ENCODE peak calls at places on chromosomes 2 and 18, in four cellular contexts. One of them, this sample, is unnamed.

GRCh38 chr2:23617167-23617787 is 232.3 kb downstream of the KLHL29 start:
- DNase-seq in activated CD8-positive, alpha-beta memory T cell treated with anti-CD3 and anti-CD28 coated beads for 24 hours: no peak
- DNase-seq in substantia nigra: no peak
- DNase-seq in NCI-H748 treated with DMSO at 0.1 percent for 48 hours: no peak
- DNase-seq in this sample: peak

GRCh38 chr18:4454548-4455112 is 477 bp downstream of the DLGAP1 start:
- DNase-seq in NCI-H748 treated with DMSO at 0.1 percent for 48 hours: no peak
- DNase-seq in substantia nigra: no peak
- DNase-seq in activated CD8-positive, alpha-beta memory T cell treated with anti-CD3 and anti-CD28 coated beads for 24 hours: no peak
- DNase-seq in this sample: no peak

GRCh38 chr2:204019572-204020501 is 83.3 kb downstream of the ICOS start:
- DNase-seq in activated CD8-positive, alpha-beta memory T cell treated with anti-CD3 and anti-CD28 coated beads for 24 hours: no peak
- DNase-seq in substantia nigra: no peak
- DNase-seq in NCI-H748 treated with DMSO at 0.1 percent for 48 hours: no peak
- DNase-seq in this sample: no peak

GRCh38 chr2:222179592-222179991 is 119.2 kb downstream of the PAX3 start:
- DNase-seq in NCI-H748 treated with DMSO at 0.1 percent for 48 hours: peak
- DNase-seq in substantia nigra: no peak
- DNase-seq in activated CD8-positive, alpha-beta memory T cell treated with anti-CD3 and anti-CD28 coated beads for 24 hours: no peak
- DNase-seq in this sample: no peak

GRCh38 chr18:9328776-9329175 is 5.8 kb upstream of the TWSG1 start:
- DNase-seq in activated CD8-positive, alpha-beta memory T cell treated with anti-CD3 and anti-CD28 coated beads for 24 hours: no peak
- DNase-seq in substantia nigra: no peak
- DNase-seq in NCI-H748 treated with DMSO at 0.1 percent for 48 hours: no peak
- DNase-seq in this sample: no peak

GRCh38 chr2:181656450-181657261 is at the start of gene CERKL:
- DNase-seq in substantia nigra: no peak
- DNase-seq in activated CD8-positive, alpha-beta memory T cell treated with anti-CD3 and anti-CD28 coated beads for 24 hours: peak
- DNase-seq in NCI-H748 treated with DMSO at 0.1 percent for 48 hours: peak
- DNase-seq in this sample: peak

GRCh38 chr2:71943238-71944182 is 204.2 kb downstream of the CYP26B1 start:
- DNase-seq in substantia nigra: no peak
- DNase-seq in NCI-H748 treated with DMSO at 0.1 percent for 48 hours: no peak
- DNase-seq in activated CD8-positive, alpha-beta memory T cell treated with anti-CD3 and anti-CD28 coated beads for 24 hours: peak
- DNase-seq in this sample: no peak

GRCh38 chr18:75845413-75845812 is 417.9 kb upstream of the SMIM21 start:
- DNase-seq in activated CD8-positive, alpha-beta memory T cell treated with anti-CD3 and anti-CD28 coated beads for 24 hours: no peak
- DNase-seq in NCI-H748 treated with DMSO at 0.1 percent for 48 hours: no peak
- DNase-seq in substantia nigra: no peak
- DNase-seq in this sample: no peak

GRCh38 chr2:241798631-241799521 is 10.1 kb upstream of the NEU4 start:
- DNase-seq in activated CD8-positive, alpha-beta memory T cell treated with anti-CD3 and anti-CD28 coated beads for 24 hours: no peak
- DNase-seq in NCI-H748 treated with DMSO at 0.1 percent for 48 hours: no peak
- DNase-seq in substantia nigra: no peak
- DNase-seq in this sample: no peak

GRCh38 chr18:2338601-2339000 is 232.7 kb downstream of the METTL4 start:
- DNase-seq in substantia nigra: no peak
- DNase-seq in activated CD8-positive, alpha-beta memory T cell treated with anti-CD3 and anti-CD28 coated beads for 24 hours: no peak
- DNase-seq in NCI-H748 treated with DMSO at 0.1 percent for 48 hours: no peak
- DNase-seq in this sample: no peak

GRCh38 chr2:72278046-72278445 is 130.4 kb upstream of the CYP26B1 start:
- DNase-seq in activated CD8-positive, alpha-beta memory T cell treated with anti-CD3 and anti-CD28 coated beads for 24 hours: no peak
- DNase-seq in NCI-H748 treated with DMSO at 0.1 percent for 48 hours: no peak
- DNase-seq in substantia nigra: no peak
- DNase-seq in this sample: no peak

GRCh38 chr2:196278491-196278911 is 107.1 kb upstream of the STK17B start:
- DNase-seq in substantia nigra: no peak
- DNase-seq in activated CD8-positive, alpha-beta memory T cell treated with anti-CD3 and anti-CD28 coated beads for 24 hours: peak
- DNase-seq in NCI-H748 treated with DMSO at 0.1 percent for 48 hours: no peak
- DNase-seq in this sample: no peak

GRCh38 chr2:96853321-96853720 is 4.5 kb downstream of the ANKRD39 start:
- DNase-seq in NCI-H748 treated with DMSO at 0.1 percent for 48 hours: no peak
- DNase-seq in activated CD8-positive, alpha-beta memory T cell treated with anti-CD3 and anti-CD28 coated beads for 24 hours: no peak
- DNase-seq in substantia nigra: no peak
- DNase-seq in this sample: no peak

GRCh38 chr2:176455865-176456291 is 186.6 kb downstream of the MTX2 start:
- DNase-seq in NCI-H748 treated with DMSO at 0.1 percent for 48 hours: no peak
- DNase-seq in substantia nigra: no peak
- DNase-seq in activated CD8-positive, alpha-beta memory T cell treated with anti-CD3 and anti-CD28 coated beads for 24 hours: no peak
- DNase-seq in this sample: no peak

GRCh38 chr2:64359892-64360657 is 93.9 kb upstream of the LGALSL start:
- DNase-seq in activated CD8-positive, alpha-beta memory T cell treated with anti-CD3 and anti-CD28 coated beads for 24 hours: peak
- DNase-seq in substantia nigra: no peak
- DNase-seq in NCI-H748 treated with DMSO at 0.1 percent for 48 hours: no peak
- DNase-seq in this sample: no peak

GRCh38 chr2:139000087-139000486 is 219.9 kb upstream of the NXPH2 start:
- DNase-seq in NCI-H748 treated with DMSO at 0.1 percent for 48 hours: no peak
- DNase-seq in activated CD8-positive, alpha-beta memory T cell treated with anti-CD3 and anti-CD28 coated beads for 24 hours: no peak
- DNase-seq in substantia nigra: no peak
- DNase-seq in this sample: no peak

GRCh38 chr2:193841389-193842150 is 1646.8 kb upstream of the TMEFF2 start:
- DNase-seq in NCI-H748 treated with DMSO at 0.1 percent for 48 hours: no peak
- DNase-seq in activated CD8-positive, alpha-beta memory T cell treated with anti-CD3 and anti-CD28 coated beads for 24 hours: no peak
- DNase-seq in substantia nigra: no peak
- DNase-seq in this sample: no peak

GRCh38 chr2:30359644-30360167 is 87.3 kb upstream of the LCLAT1 start:
- DNase-seq in activated CD8-positive, alpha-beta memory T cell treated with anti-CD3 and anti-CD28 coated beads for 24 hours: peak
- DNase-seq in substantia nigra: no peak
- DNase-seq in NCI-H748 treated with DMSO at 0.1 percent for 48 hours: no peak
- DNase-seq in this sample: no peak

GRCh38 chr2:197915548-197916265 is 111.3 kb downstream of the PLCL1 start:
- DNase-seq in substantia nigra: no peak
- DNase-seq in activated CD8-positive, alpha-beta memory T cell treated with anti-CD3 and anti-CD28 coated beads for 24 hours: no peak
- DNase-seq in NCI-H748 treated with DMSO at 0.1 percent for 48 hours: no peak
- DNase-seq in this sample: no peak

GRCh38 chr2:190449925-190450324 is 41.8 kb downstream of the MFSD6 start:
- DNase-seq in substantia nigra: no peak
- DNase-seq in activated CD8-positive, alpha-beta memory T cell treated with anti-CD3 and anti-CD28 coated beads for 24 hours: no peak
- DNase-seq in NCI-H748 treated with DMSO at 0.1 percent for 48 hours: no peak
- DNase-seq in this sample: no peak

GRCh38 chr2:189109921-189110397 is 69.6 kb downstream of the COL5A2 start:
- DNase-seq in NCI-H748 treated with DMSO at 0.1 percent for 48 hours: no peak
- DNase-seq in activated CD8-positive, alpha-beta memory T cell treated with anti-CD3 and anti-CD28 coated beads for 24 hours: no peak
- DNase-seq in substantia nigra: no peak
- DNase-seq in this sample: no peak